ENCODE peak calls at places on chromosome 7, in five cellular contexts. R is CD4-positive, alpha-beta memory T cell; W is heart left ventricle; D is heart right ventricle; L is lower leg skin. N is an unnamed sample.

GRCh38 chr7:157890921-157891401 is 554.2 kb downstream of the DNAJB6 start:
- DNase-seq in D (no peak), L (no peak), R (no peak), W (no peak), N (no peak)

GRCh38 chr7:3861941-3862340 is 560.9 kb downstream of the SDK1 start:
- DNase-seq in R (no peak), L (peak), D (no peak), W (peak), N (no peak)

GRCh38 chr7:47952224-47952623 is 4.0 kb upstream of the PKD1L1 start:
- DNase-seq in R (no peak), W (no peak), D (no peak), L (no peak), N (no peak)

GRCh38 chr7:151174246-151175046 is 7.0 kb upstream of the GBX1 start:
- DNase-seq in L (no peak), D (peak), R (no peak), W (no peak), N (no peak)

GRCh38 chr7:150781016-150781415 is 19.1 kb downstream of the TMEM176B start:
- DNase-seq in D (no peak), W (no peak), R (no peak), L (no peak), N (no peak)

GRCh38 chr7:70557281-70557680 is 574.7 kb upstream of the GALNT17 start:
- DNase-seq in W (no peak), R (no peak), L (no peak), D (no peak), N (no peak)

GRCh38 chr7:15995027-15995426 is 308.5 kb upstream of the MEOX2 start:
- DNase-seq in L (no peak), W (no peak), R (no peak), D (no peak), N (no peak)

GRCh38 chr7:31101544-31101943 is 49.4 kb downstream of the ADCYAP1R1 start:
- DNase-seq in D (no peak), R (no peak), L (no peak), W (no peak), N (no peak)

GRCh38 chr7:46633816-46634215 is 712.7 kb upstream of the IGFBP3 start:
- DNase-seq in W (no peak), R (no peak), L (no peak), D (no peak), N (no peak)

GRCh38 chr7:23942032-23942431 is 232.0 kb downstream of the STK31 start:
- DNase-seq in D (no peak), L (no peak), R (no peak), W (no peak), N (no peak)

GRCh38 chr7:128155100-128155763 is 85.8 kb upstream of the LEP start:
- DNase-seq in D (no peak), W (no peak), L (no peak), R (no peak), N (no peak)

GRCh38 chr7:87858427-87859100 is 17.6 kb downstream of the SLC25A40 start:
- DNase-seq in L (no peak), W (no peak), D (no peak), R (no peak), N (no peak)

GRCh38 chr7:110830778-110831177 is 260.1 kb upstream of the LRRN3 start:
- DNase-seq in W (no peak), L (no peak), D (peak), R (no peak), N (no peak)

GRCh38 chr7:74401137-74401859 is 52.4 kb upstream of the GTF2IRD1 start:
- DNase-seq in D (peak), L (peak), W (peak), R (peak), N (peak)

GRCh38 chr7:128131701-128132100 is 100.5 kb upstream of the LRRC4 start:
- DNase-seq in D (no peak), L (no peak), R (no peak), W (no peak), N (no peak)

GRCh38 chr7:99975782-99976521 is at the start of gene AZGP1:
- DNase-seq in D (peak), L (no peak), W (peak), R (no peak), N (no peak)

GRCh38 chr7:18958627-18959026 is 158.8 kb downstream of the TWIST1 start:
- DNase-seq in L (no peak), R (no peak), W (no peak), D (no peak), N (no peak)

GRCh38 chr7:42123716-42124115 is 113.3 kb downstream of the GLI3 start:
- DNase-seq in D (no peak), W (no peak), L (no peak), R (no peak), N (no peak)

DNA sequence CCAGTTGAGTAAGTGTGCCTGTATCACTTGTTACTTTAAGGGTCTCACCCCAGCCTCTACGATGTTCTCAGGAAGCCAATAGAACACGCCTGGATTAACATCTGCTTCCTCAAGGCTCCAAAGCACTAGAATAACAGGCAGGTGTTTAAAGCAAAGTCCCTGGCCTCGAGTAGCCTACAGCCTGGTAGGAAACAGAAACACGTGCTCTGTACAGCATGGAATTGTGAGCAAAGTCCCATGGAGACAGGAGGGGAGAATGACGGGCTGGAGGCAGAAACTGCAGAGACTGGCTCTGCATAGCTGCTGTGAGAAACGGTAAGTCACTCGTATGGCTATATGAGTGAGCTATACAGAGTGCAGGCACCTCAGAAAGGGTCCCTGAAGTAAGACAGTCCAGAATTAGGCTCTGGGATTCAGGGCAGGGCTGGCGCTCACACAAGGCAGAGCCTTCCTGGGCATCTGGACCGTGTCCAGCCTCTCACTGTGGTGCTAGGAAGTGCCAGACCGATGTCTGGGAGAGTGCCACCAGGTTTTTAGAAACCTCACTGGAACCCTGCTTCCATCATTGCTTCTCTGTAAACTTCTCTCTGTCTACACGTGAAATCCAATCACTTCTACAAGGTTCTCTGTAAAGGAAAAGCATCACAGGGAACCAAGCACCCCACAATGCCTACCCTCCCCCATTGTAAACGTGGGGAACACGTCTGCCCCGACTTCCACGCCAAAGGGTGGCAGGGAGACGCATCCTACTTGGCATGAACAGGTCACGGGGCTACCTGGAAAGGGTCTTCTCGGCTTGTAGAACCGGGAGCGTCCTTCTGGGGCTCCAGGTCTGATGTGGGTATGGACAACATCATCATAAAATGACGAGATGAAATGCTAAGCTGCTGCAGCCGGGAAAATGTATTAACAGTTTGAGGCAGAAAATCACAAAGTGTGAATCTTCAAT is 38.7 kb upstream of the SHH start:
- DNase-seq in D (no peak), L (no peak), W (no peak), R (no peak), N (no peak)
- H3K4me3 ChIP-seq in D (no peak), L (no peak), W (no peak), R (no peak), N (no peak)

GRCh38 chr7:116733924-116734591 is 62.1 kb downstream of the MET start:
- DNase-seq in W (no peak), L (no peak), R (no peak), D (no peak), N (no peak)

GRCh38 chr7:116732788-116733709 is 61.1 kb downstream of the MET start:
- DNase-seq in R (no peak), D (no peak), W (no peak), L (no peak), N (no peak)

GRCh38 chr7:116731019-116731388 is 59.0 kb downstream of the MET start:
- DNase-seq in R (no peak), L (no peak), W (no peak), D (no peak), N (no peak)

GRCh38 chr7:116730097-116731018 is 58.4 kb downstream of the MET start:
- DNase-seq in D (no peak), W (no peak), R (no peak), L (no peak), N (no peak)

GRCh38 chr7:116731737-116732335 is 59.8 kb downstream of the MET start:
- DNase-seq in W (no peak), D (no peak), R (no peak), L (no peak), N (no peak)
- H3K4me3 ChIP-seq in W (no peak), D (no peak), R (no peak), L (no peak), N (no peak)

GRCh38 chr7:77731716-77732115 is 35.5 kb downstream of the RSBN1L start:
- DNase-seq in W (no peak), L (no peak), R (no peak), D (no peak), N (no peak)

GRCh38 chr7:77729574-77730348 is 33.5 kb downstream of the RSBN1L start:
- DNase-seq in L (no peak), W (no peak), R (no peak), D (no peak), N (no peak)

GRCh38 chr7:77727527-77727926 is 31.3 kb downstream of the RSBN1L start:
- DNase-seq in D (no peak), R (no peak), L (no peak), W (no peak), N (no peak)

DNA sequence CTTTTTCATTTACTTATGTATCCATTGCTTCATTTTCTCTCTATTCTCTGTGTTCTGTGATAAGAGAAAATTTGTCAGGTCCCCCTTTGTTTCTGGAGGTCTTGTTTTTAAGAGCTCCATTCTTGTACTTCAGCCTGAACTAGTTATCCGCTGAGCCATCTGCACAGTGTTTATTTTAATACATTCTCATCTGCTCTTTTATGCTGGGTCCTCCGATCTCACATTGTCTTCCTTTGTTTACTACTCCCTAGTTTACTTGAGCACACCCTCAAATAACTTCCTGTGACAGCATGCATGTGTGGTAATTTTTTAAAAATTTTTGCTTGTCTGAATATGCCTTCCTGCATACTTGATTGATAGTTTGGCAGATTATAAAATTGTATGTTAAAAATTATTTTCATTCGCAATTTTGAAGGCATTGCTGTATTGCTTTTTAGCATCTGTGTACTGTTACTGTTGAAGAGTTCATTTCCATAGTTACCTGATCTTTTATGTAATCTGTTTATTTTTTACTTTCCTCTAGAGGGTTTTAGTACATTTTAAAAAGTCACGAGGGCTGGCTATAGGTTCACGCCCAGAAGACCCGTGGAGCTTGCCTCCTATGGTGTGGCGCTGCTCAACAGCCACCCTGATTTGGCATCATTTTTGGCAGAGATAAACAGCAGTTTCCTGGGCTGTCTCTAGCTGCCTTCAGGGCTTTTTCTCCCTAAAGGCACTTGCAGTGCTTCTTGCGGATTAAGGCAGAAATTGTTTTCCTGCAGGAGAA is 31.9 kb downstream of the RSBN1L start:
- DNase-seq in W (no peak), D (no peak), R (peak), L (no peak), N (no peak)
- H3K4me3 ChIP-seq in W (no peak), D (no peak), R (no peak), L (no peak), N (no peak)

GRCh38 chr7:7793921-7794320 is 75.5 kb upstream of the RPA3 start:
- DNase-seq in R (no peak), D (no peak), L (no peak), W (no peak), N (no peak)
- H3K4me3 ChIP-seq in R (no peak), D (no peak), L (no peak), W (no peak), N (no peak)

DNA sequence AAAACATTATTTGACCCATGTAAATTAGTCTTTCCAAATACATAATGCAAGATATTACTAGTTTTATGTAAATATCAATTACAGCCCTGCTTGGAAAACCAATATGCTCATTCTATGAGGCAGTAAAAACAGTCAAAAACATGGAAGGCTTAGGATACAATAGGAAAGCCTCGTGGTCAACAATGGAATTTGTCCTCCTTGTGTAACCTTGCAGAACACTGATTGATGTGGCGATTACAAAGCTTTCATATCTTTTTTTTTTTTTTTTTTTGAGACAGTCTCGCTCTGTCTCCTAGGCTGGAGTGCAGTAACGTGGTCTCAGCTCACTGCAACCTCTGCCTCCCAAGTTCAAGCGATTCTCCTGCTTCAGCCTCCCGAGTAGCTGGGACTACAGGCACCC is 157.3 kb upstream of the BET1 start:
- DNase-seq in D (no peak), W (no peak), L (no peak), R (no peak), N (no peak)
- H3K4me3 ChIP-seq in D (no peak), W (no peak), L (no peak), R (no peak), N (no peak)

DNA sequence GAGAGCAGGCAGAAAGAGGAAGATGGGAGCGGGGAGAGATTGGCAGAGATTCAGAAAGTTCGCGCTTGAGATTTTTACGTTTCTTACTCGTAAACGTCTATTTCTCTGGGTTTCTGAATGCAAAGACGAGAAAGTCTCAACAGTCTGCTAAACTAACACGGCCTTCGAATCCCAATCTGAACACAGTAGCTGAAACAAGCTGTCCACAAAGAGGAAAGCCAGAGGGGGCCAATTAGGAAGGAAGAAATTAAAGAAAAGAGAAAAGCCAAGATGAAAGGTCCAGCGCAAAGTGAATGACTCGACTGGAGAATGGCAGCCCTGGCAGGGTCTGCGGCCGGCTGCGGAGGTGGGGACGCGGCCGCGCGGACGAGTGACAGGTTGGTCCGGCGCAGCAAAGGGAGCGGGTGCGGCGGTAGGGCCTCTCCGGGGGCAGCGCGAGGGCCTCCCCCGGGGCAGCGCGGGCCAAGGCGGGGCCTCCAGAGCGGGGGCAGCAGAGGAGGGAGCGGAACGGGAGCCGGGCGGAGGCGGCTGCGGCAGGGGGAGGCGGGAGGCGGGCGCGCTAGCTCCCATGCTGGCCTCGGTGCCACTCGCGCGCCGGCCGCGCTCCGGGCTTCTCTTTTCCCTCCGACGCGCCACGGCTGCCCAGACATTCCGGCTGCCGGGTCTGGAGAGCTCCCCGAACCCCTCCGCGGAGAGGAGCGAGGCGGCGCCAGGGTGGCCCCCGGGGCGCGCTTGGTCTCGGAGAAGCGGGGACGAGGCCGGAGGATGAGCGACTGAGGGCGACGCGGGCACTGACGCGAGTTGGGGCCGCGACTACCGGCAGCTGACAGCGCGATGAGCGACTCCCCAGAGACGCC is at the start of gene VWC2:
- DNase-seq in D (peak), L (no peak), W (peak), R (no peak), N (no peak)
- H3K4me3 ChIP-seq in D (peak), L (peak), W (peak), R (no peak), N (peak)

DNA sequence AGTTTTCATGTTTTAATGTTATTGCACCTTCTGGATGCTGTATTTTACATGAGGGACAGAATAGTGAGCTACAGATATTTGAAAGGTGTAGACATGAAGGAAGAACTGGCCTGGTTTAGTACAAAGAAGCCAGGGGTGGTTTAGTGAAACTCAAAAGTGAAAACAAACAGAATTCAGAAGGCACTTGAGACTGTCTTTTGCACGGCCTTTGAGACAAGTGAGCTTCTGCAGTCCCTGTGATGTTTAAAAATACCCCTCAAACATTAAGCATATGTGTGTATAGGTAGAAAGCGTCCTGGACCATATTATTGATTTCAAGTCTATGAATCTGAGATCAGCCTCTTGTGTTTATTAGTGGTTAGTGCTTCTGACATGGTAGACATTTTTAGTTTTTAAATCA is 118.9 kb downstream of the CDK14 start:
- DNase-seq in L (no peak), R (no peak), D (no peak), W (no peak), N (no peak)
- H3K4me3 ChIP-seq in L (no peak), R (no peak), D (no peak), W (no peak), N (no peak)

DNA sequence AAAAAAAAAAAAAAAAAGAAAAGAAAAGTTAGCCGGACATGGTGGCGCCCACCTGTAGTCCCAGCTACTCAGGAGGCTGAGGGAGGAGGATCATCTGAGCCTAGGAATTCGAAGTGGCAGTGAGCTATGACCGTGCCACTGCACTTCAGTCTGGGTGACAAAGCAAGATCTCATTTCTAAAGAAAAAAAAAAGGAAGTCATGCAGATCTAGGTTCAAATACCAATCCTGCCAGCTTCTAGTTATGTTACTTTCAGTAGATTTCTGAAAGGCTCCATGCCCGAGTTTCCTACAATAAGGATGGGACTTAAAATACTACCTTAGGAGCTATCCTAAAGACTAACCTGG is 4.5 kb downstream of the ZC3HAV1 start:
- DNase-seq in R (no peak), D (no peak), W (no peak), L (no peak), N (no peak)
- H3K4me3 ChIP-seq in R (peak), D (peak), W (peak), L (no peak), N (no peak)

GRCh38 chr7:101124376-101125056 is 2.4 kb upstream of the SERPINE1 start:
- DNase-seq in R (no peak), D (no peak), W (no peak), L (no peak), N (no peak)

GRCh38 chr7:101125989-101126650 is 784 bp upstream of the SERPINE1 start:
- DNase-seq in D (peak), L (peak), W (peak), R (no peak), N (no peak)

GRCh38 chr7:101128040-101128834 is 1.3 kb downstream of the SERPINE1 start:
- DNase-seq in L (no peak), R (no peak), W (no peak), D (no peak), N (no peak)

GRCh38 chr7:101127460-101128039 is 646 bp downstream of the SERPINE1 start:
- DNase-seq in L (no peak), W (no peak), D (no peak), R (no peak), N (no peak)

GRCh38 chr7:101126651-101127459 is at the start of gene SERPINE1:
- DNase-seq in L (peak), W (peak), R (peak), D (peak), N (no peak)
- H3K4me3 ChIP-seq in L (no peak), W (peak), R (no peak), D (peak), N (no peak)

DNA sequence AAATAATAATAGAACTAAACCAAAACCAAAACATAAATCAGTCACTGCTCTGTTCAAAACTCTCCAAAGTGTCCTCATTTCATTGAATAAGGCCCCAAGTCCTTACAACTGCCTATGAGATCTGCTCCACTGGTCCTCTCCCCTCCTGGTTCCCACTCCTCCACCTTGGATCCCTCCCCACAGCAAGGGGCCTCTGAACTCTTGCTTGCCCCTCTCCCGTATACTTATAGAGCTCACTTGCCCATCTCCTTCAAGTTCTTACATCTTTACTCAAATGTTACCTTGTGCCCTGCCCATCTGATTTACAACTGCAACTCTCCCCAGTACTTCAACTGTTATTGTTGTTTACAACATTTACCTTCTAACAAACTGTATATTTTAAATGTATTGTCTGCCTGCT is 819 bp downstream of the POLD2 start:
- DNase-seq in R (no peak), W (no peak), L (no peak), D (no peak), N (no peak)
- H3K4me3 ChIP-seq in R (no peak), W (peak), L (no peak), D (peak), N (peak)